ENCODE peak calls at places on chromosomes 13 and 19, in ten cellular contexts. H is ELF-1, Z is hypothalamus, J is omental fat pad, B is non-pigmented ciliary epithelial cell, N is SW480, U is kidney tubule cell, X is RKO, Y is kidney glomerular epithelial cell, G is progenitor cell of endocrine pancreas. A is an unnamed sample.

GRCh38 chr13:46171223-46171622 is 10.8 kb downstream of the LCP1 start:
- DNase-seq in Y (no peak), G (no peak), H (no peak), Z (no peak), X (no peak), B (no peak), J (no peak), N (no peak), U (no peak), A (no peak)

GRCh38 chr13:46756977-46757376 is 40.0 kb downstream of the ESD start:
- DNase-seq in H (no peak), G (no peak), U (no peak), Y (no peak), B (no peak), X (no peak), N (no peak), Z (no peak), J (no peak), A (no peak)

GRCh38 chr13:25865391-25865790 is 186.4 kb downstream of the SHISA2 start:
- DNase-seq in J (no peak), Z (no peak), G (no peak), U (no peak), Y (no peak), X (no peak), H (no peak), B (no peak), N (no peak), A (no peak)

GRCh38 chr13:51814825-51815650 is 11.1 kb upstream of the DHRS12 start:
- DNase-seq in H (peak), Z (no peak), U (peak), N (peak), J (no peak), X (peak), Y (peak), G (peak), B (no peak), A (peak)

GRCh38 chr13:103671547-103671946 is 605.3 kb upstream of the SLC10A2 start:
- DNase-seq in H (no peak), Z (no peak), N (no peak), U (no peak), X (peak), B (no peak), G (no peak), Y (no peak), J (no peak), A (no peak)

GRCh38 chr13:101967216-101967615 is 434.6 kb downstream of the FGF14 start:
- DNase-seq in J (no peak), H (no peak), U (no peak), G (no peak), N (no peak), B (no peak), X (no peak), Y (no peak), Z (no peak), A (no peak)

GRCh38 chr13:40190656-40191100 is 475.8 kb downstream of the FOXO1 start:
- DNase-seq in B (peak), J (no peak), Z (peak), G (no peak), Y (peak), H (peak), N (peak), U (peak), X (peak), A (no peak)

GRCh38 chr13:32209670-32210069 is 105.5 kb downstream of the ZAR1L start:
- DNase-seq in Z (no peak), H (no peak), N (no peak), G (no peak), X (no peak), B (no peak), J (no peak), Y (no peak), U (no peak), A (no peak)

GRCh38 chr19:6587093-6587820 is 3.7 kb downstream of the CD70 start:
- DNase-seq in Y (no peak), G (no peak), Z (no peak), H (peak), N (no peak), X (no peak), J (no peak), B (no peak), U (no peak), A (no peak)

A was measured in Caki2.